ENCODE peak calls at places on chromosomes 2 and 18, in eight cellular contexts. P, N, U, A, I, H, O and E are unnamed samples.

GRCh38 chr2:241868661-241869081 is 858 bp upstream of the RTP5 start:
- DNase-seq in P (no peak), U (no peak), A (no peak), H (no peak), I (no peak), N (no peak), O (no peak), E (no peak)

GRCh38 chr2:200929334-200930249 is 33.9 kb downstream of the ORC2 start:
- DNase-seq in O (peak), A (no peak), I (no peak), P (no peak), U (no peak), N (no peak), H (no peak), E (peak)

GRCh38 chr2:23380562-23381065 is 4.4 kb upstream of the KLHL29 start:
- DNase-seq in N (no peak), O (peak), A (no peak), P (peak), H (peak), I (no peak), U (no peak), E (no peak)

GRCh38 chr2:237864940-237865622 is 5.7 kb downstream of the RAMP1 start:
- DNase-seq in N (peak), A (no peak), H (peak), P (peak), U (no peak), O (peak), I (no peak), E (peak)

GRCh38 chr2:104344985-104345384 is 508.9 kb upstream of the POU3F3 start:
- DNase-seq in I (no peak), O (no peak), P (no peak), A (no peak), H (no peak), U (no peak), N (peak), E (no peak)

GRCh38 chr2:221189431-221189830 is 382.7 kb downstream of the EPHA4 start:
- DNase-seq in H (no peak), O (no peak), A (no peak), N (peak), I (no peak), P (no peak), U (no peak), E (no peak)

GRCh38 chr2:104870249-104870816 is 16.4 kb downstream of the POU3F3 start:
- DNase-seq in O (no peak), H (no peak), U (no peak), I (no peak), P (no peak), A (no peak), N (no peak), E (no peak)

GRCh38 chr18:9617006-9617542 is 2.7 kb upstream of the PPP4R1 start:
- DNase-seq in U (no peak), N (no peak), A (no peak), O (no peak), I (no peak), H (no peak), P (no peak), E (peak)

GRCh38 chr2:58629720-58630119 is 388.6 kb upstream of the FANCL start:
- DNase-seq in I (no peak), H (no peak), N (no peak), U (no peak), P (no peak), O (no peak), A (no peak), E (no peak)

GRCh38 chr2:23788100-23788499 is 138.8 kb downstream of the ATAD2B start:
- DNase-seq in P (no peak), A (no peak), N (no peak), O (no peak), I (no peak), U (no peak), H (no peak), E (no peak)

GRCh38 chr18:31154186-31154585 is 8.5 kb downstream of the DSC1 start:
- DNase-seq in U (no peak), A (no peak), H (peak), N (no peak), P (no peak), I (no peak), O (no peak), E (no peak)

GRCh38 chr2:157839162-157839801 is 36.8 kb downstream of the ACVR1 start:
- DNase-seq in I (no peak), U (no peak), O (peak), N (peak), P (peak), H (peak), A (no peak), E (peak)

GRCh38 chr2:210663574-210663973 is 107.2 kb downstream of the CPS1 start:
- DNase-seq in O (peak), I (no peak), A (no peak), P (no peak), U (no peak), H (peak), N (no peak), E (peak)

GRCh38 chr2:202035089-202035940 is 1.7 kb downstream of the FZD7 start:
- DNase-seq in I (peak), H (no peak), N (peak), A (no peak), U (no peak), O (peak), P (peak), E (peak)

GRCh38 chr2:148046802-148047201 is 25.9 kb downstream of the MBD5 start:
- DNase-seq in H (no peak), P (no peak), O (no peak), A (no peak), I (no peak), N (no peak), U (no peak), E (no peak)

GRCh38 chr18:58721586-58722160 is 50.4 kb downstream of the MALT1 start:
- DNase-seq in U (no peak), A (no peak), P (no peak), O (peak), N (no peak), I (no peak), H (no peak), E (peak)

GRCh38 chr2:156483741-156484173 is 47.6 kb downstream of the GPD2 start:
- DNase-seq in P (no peak), H (no peak), I (no peak), U (no peak), N (no peak), O (no peak), A (no peak), E (no peak)

GRCh38 chr2:206112108-206112507 is 26.1 kb upstream of the INO80D start:
- DNase-seq in P (no peak), U (no peak), H (no peak), O (no peak), A (no peak), N (no peak), I (no peak), E (peak)

GRCh38 chr2:6184532-6185302 is 492.5 kb downstream of the SOX11 start:
- DNase-seq in I (no peak), A (no peak), H (no peak), P (no peak), U (no peak), O (peak), N (no peak), E (no peak)

GRCh38 chr2:197890160-197890559 is 85.8 kb downstream of the PLCL1 start:
- DNase-seq in P (no peak), N (no peak), O (no peak), H (peak), A (no peak), U (no peak), I (no peak), E (no peak)

GRCh38 chr18:60506190-60506589 is 133.6 kb upstream of the MC4R start:
- DNase-seq in U (no peak), O (no peak), P (no peak), H (no peak), I (no peak), A (no peak), N (no peak), E (no peak)

GRCh38 chr2:128389521-128389920 is 70.9 kb upstream of the HS6ST1 start:
- DNase-seq in A (no peak), O (no peak), U (no peak), H (no peak), I (no peak), N (peak), P (no peak), E (no peak)

GRCh38 chr18:6781179-6781714 is 51.7 kb downstream of the ARHGAP28 start:
- DNase-seq in P (peak), U (no peak), N (peak), I (no peak), O (no peak), H (no peak), A (no peak), E (no peak)

GRCh38 chr18:49250819-49251388 is 209.5 kb downstream of the DYM start:
- DNase-seq in N (no peak), A (no peak), O (peak), U (no peak), H (peak), I (no peak), P (no peak), E (peak)

GRCh38 chr2:45191972-45192371 is 182.7 kb upstream of the SIX2 start:
- DNase-seq in A (no peak), I (no peak), U (no peak), N (no peak), H (no peak), O (no peak), P (no peak), E (no peak)

GRCh38 chr2:122927217-122927616 is 1097.9 kb upstream of the CNTNAP5 start:
- DNase-seq in I (no peak), O (no peak), U (no peak), P (peak), N (peak), H (no peak), A (no peak), E (no peak)

GRCh38 chr2:84874381-84875212 is 6.3 kb downstream of the TRABD2A start:
- DNase-seq in I (no peak), U (no peak), A (peak), N (peak), P (no peak), H (no peak), O (peak), E (peak)

GRCh38 chr2:56195563-56195962 is 11.8 kb downstream of the CCDC85A start:
- DNase-seq in U (no peak), H (no peak), N (no peak), I (no peak), A (no peak), O (no peak), P (no peak), E (peak)

GRCh38 chr18:63043516-63043915 is 276.1 kb downstream of the BCL2 start:
- DNase-seq in N (no peak), O (peak), U (no peak), I (no peak), H (peak), A (no peak), P (no peak), E (peak)

GRCh38 chr2:42949125-42949524 is 156.7 kb upstream of the HAAO start:
- DNase-seq in O (no peak), A (no peak), P (no peak), U (no peak), N (no peak), I (no peak), H (no peak), E (no peak)

GRCh38 chr2:127175821-127176354 is 44.2 kb downstream of the CYP27C1 start:
- DNase-seq in I (no peak), O (peak), N (peak), U (no peak), A (no peak), H (no peak), P (peak), E (peak)

GRCh38 chr2:176187306-176188217 is 906 bp upstream of the HOXD1 start:
- DNase-seq in I (peak), H (no peak), A (no peak), N (peak), U (no peak), P (peak), O (no peak), E (peak)

GRCh38 chr18:7750966-7751365 is 183.8 kb downstream of the PTPRM start:
- DNase-seq in U (no peak), O (no peak), I (no peak), A (no peak), P (no peak), N (no peak), H (no peak), E (no peak)

GRCh38 chr2:45588158-45588829 is 22.8 kb downstream of the SRBD1 start:
- DNase-seq in P (no peak), U (no peak), N (no peak), H (no peak), I (no peak), A (no peak), O (no peak), E (no peak)